ENCODE peak calls at places on chromosome 13, in eight cellular contexts. One of them, this sample, is unnamed.

GRCh38 chr13:73325351-73326214 is 266.8 kb downstream of the KLF5 start:
- DNase-seq in frontal cortex: no peak
- DNase-seq in dermis blood vessel endothelial cell: peak
- DNase-seq in brain microvascular endothelial cell: no peak
- DNase-seq in stimulated activated CD4-positive, alpha-beta T cell treated with anti-CD3 and anti-CD28 coated beads, Interleukin-1b, Interleukin-23, amount 100 ng/mL, for 1 hour: no peak
- DNase-seq in posterior vena cava: no peak
- DNase-seq in neural crest cell: no peak
- DNase-seq in BJ: no peak
- DNase-seq in this sample: no peak

GRCh38 chr13:105395041-105395440 is 1140.4 kb downstream of the EFNB2 start:
- DNase-seq in frontal cortex: no peak
- DNase-seq in dermis blood vessel endothelial cell: no peak
- DNase-seq in brain microvascular endothelial cell: peak
- DNase-seq in stimulated activated CD4-positive, alpha-beta T cell treated with anti-CD3 and anti-CD28 coated beads, Interleukin-1b, Interleukin-23, amount 100 ng/mL, for 1 hour: no peak
- DNase-seq in posterior vena cava: no peak
- DNase-seq in neural crest cell: no peak
- DNase-seq in BJ: no peak
- DNase-seq in this sample: no peak

GRCh38 chr13:111897846-111898215 is 169.1 kb upstream of the SOX1 start:
- DNase-seq in frontal cortex: no peak
- DNase-seq in dermis blood vessel endothelial cell: no peak
- DNase-seq in brain microvascular endothelial cell: no peak
- DNase-seq in stimulated activated CD4-positive, alpha-beta T cell treated with anti-CD3 and anti-CD28 coated beads, Interleukin-1b, Interleukin-23, amount 100 ng/mL, for 1 hour: no peak
- DNase-seq in posterior vena cava: peak
- DNase-seq in neural crest cell: no peak
- DNase-seq in BJ: no peak
- DNase-seq in this sample: no peak

GRCh38 chr13:48942131-48942530 is 33.6 kb upstream of the FNDC3A start:
- DNase-seq in frontal cortex: no peak
- DNase-seq in dermis blood vessel endothelial cell: peak
- DNase-seq in brain microvascular endothelial cell: peak
- DNase-seq in stimulated activated CD4-positive, alpha-beta T cell treated with anti-CD3 and anti-CD28 coated beads, Interleukin-1b, Interleukin-23, amount 100 ng/mL, for 1 hour: no peak
- DNase-seq in posterior vena cava: no peak
- DNase-seq in neural crest cell: no peak
- DNase-seq in BJ: no peak
- DNase-seq in this sample: no peak

GRCh38 chr13:50393641-50394040 is 378.4 kb downstream of the KCNRG start:
- DNase-seq in frontal cortex: no peak
- DNase-seq in dermis blood vessel endothelial cell: peak
- DNase-seq in brain microvascular endothelial cell: peak
- DNase-seq in stimulated activated CD4-positive, alpha-beta T cell treated with anti-CD3 and anti-CD28 coated beads, Interleukin-1b, Interleukin-23, amount 100 ng/mL, for 1 hour: no peak
- DNase-seq in posterior vena cava: no peak
- DNase-seq in neural crest cell: peak
- DNase-seq in BJ: no peak
- DNase-seq in this sample: no peak

GRCh38 chr13:45817833-45818232 is 33.7 kb downstream of the SIAH3 start:
- DNase-seq in frontal cortex: no peak
- DNase-seq in dermis blood vessel endothelial cell: peak
- DNase-seq in brain microvascular endothelial cell: peak
- DNase-seq in stimulated activated CD4-positive, alpha-beta T cell treated with anti-CD3 and anti-CD28 coated beads, Interleukin-1b, Interleukin-23, amount 100 ng/mL, for 1 hour: no peak
- DNase-seq in posterior vena cava: no peak
- DNase-seq in neural crest cell: no peak
- DNase-seq in BJ: no peak
- DNase-seq in this sample: no peak

GRCh38 chr13:100550433-100550832 is 38.2 kb downstream of the GGACT start:
- DNase-seq in frontal cortex: no peak
- DNase-seq in dermis blood vessel endothelial cell: no peak
- DNase-seq in brain microvascular endothelial cell: peak
- DNase-seq in stimulated activated CD4-positive, alpha-beta T cell treated with anti-CD3 and anti-CD28 coated beads, Interleukin-1b, Interleukin-23, amount 100 ng/mL, for 1 hour: no peak
- DNase-seq in posterior vena cava: no peak
- DNase-seq in neural crest cell: peak
- DNase-seq in BJ: peak
- DNase-seq in this sample: no peak

GRCh38 chr13:30107536-30108136 is 199.7 kb downstream of the KATNAL1 start:
- DNase-seq in frontal cortex: no peak
- DNase-seq in dermis blood vessel endothelial cell: no peak
- DNase-seq in brain microvascular endothelial cell: no peak
- DNase-seq in stimulated activated CD4-positive, alpha-beta T cell treated with anti-CD3 and anti-CD28 coated beads, Interleukin-1b, Interleukin-23, amount 100 ng/mL, for 1 hour: no peak
- DNase-seq in posterior vena cava: no peak
- DNase-seq in neural crest cell: no peak
- DNase-seq in BJ: no peak
- DNase-seq in this sample: no peak

GRCh38 chr13:114004416-114005205 is 30.7 kb upstream of the C13orf46 start:
- DNase-seq in frontal cortex: no peak
- DNase-seq in dermis blood vessel endothelial cell: peak
- DNase-seq in brain microvascular endothelial cell: peak
- DNase-seq in stimulated activated CD4-positive, alpha-beta T cell treated with anti-CD3 and anti-CD28 coated beads, Interleukin-1b, Interleukin-23, amount 100 ng/mL, for 1 hour: no peak
- DNase-seq in posterior vena cava: peak
- DNase-seq in neural crest cell: no peak
- DNase-seq in BJ: no peak
- DNase-seq in this sample: no peak

GRCh38 chr13:50810998-50811397 is 32.5 kb downstream of the DLEU7 start:
- DNase-seq in frontal cortex: no peak
- DNase-seq in dermis blood vessel endothelial cell: no peak
- DNase-seq in brain microvascular endothelial cell: no peak
- DNase-seq in stimulated activated CD4-positive, alpha-beta T cell treated with anti-CD3 and anti-CD28 coated beads, Interleukin-1b, Interleukin-23, amount 100 ng/mL, for 1 hour: no peak
- DNase-seq in posterior vena cava: no peak
- DNase-seq in neural crest cell: no peak
- DNase-seq in BJ: no peak
- DNase-seq in this sample: no peak

GRCh38 chr13:72180253-72180952 is 313.4 kb upstream of the DACH1 start:
- DNase-seq in frontal cortex: no peak
- DNase-seq in dermis blood vessel endothelial cell: no peak
- DNase-seq in brain microvascular endothelial cell: peak
- DNase-seq in stimulated activated CD4-positive, alpha-beta T cell treated with anti-CD3 and anti-CD28 coated beads, Interleukin-1b, Interleukin-23, amount 100 ng/mL, for 1 hour: no peak
- DNase-seq in posterior vena cava: no peak
- DNase-seq in neural crest cell: no peak
- DNase-seq in BJ: no peak
- DNase-seq in this sample: no peak

GRCh38 chr13:46817081-46817480 is 20.1 kb upstream of the ESD start:
- DNase-seq in frontal cortex: no peak
- DNase-seq in dermis blood vessel endothelial cell: peak
- DNase-seq in brain microvascular endothelial cell: no peak
- DNase-seq in stimulated activated CD4-positive, alpha-beta T cell treated with anti-CD3 and anti-CD28 coated beads, Interleukin-1b, Interleukin-23, amount 100 ng/mL, for 1 hour: no peak
- DNase-seq in posterior vena cava: no peak
- DNase-seq in neural crest cell: no peak
- DNase-seq in BJ: no peak
- DNase-seq in this sample: no peak

GRCh38 chr13:99339736-99340392 is 32.7 kb upstream of the GPR183 start:
- DNase-seq in frontal cortex: no peak
- DNase-seq in dermis blood vessel endothelial cell: no peak
- DNase-seq in brain microvascular endothelial cell: no peak
- DNase-seq in stimulated activated CD4-positive, alpha-beta T cell treated with anti-CD3 and anti-CD28 coated beads, Interleukin-1b, Interleukin-23, amount 100 ng/mL, for 1 hour: no peak
- DNase-seq in posterior vena cava: no peak
- DNase-seq in neural crest cell: no peak
- DNase-seq in BJ: no peak
- DNase-seq in this sample: no peak

GRCh38 chr13:80957019-80957650 is 616.2 kb upstream of the SPRY2 start:
- DNase-seq in frontal cortex: no peak
- DNase-seq in dermis blood vessel endothelial cell: peak
- DNase-seq in brain microvascular endothelial cell: no peak
- DNase-seq in stimulated activated CD4-positive, alpha-beta T cell treated with anti-CD3 and anti-CD28 coated beads, Interleukin-1b, Interleukin-23, amount 100 ng/mL, for 1 hour: no peak
- DNase-seq in posterior vena cava: no peak
- DNase-seq in neural crest cell: no peak
- DNase-seq in BJ: no peak
- DNase-seq in this sample: no peak

GRCh38 chr13:48493076-48493765 is 39.7 kb downstream of the RCBTB2 start:
- DNase-seq in frontal cortex: no peak
- DNase-seq in dermis blood vessel endothelial cell: no peak
- DNase-seq in brain microvascular endothelial cell: no peak
- DNase-seq in stimulated activated CD4-positive, alpha-beta T cell treated with anti-CD3 and anti-CD28 coated beads, Interleukin-1b, Interleukin-23, amount 100 ng/mL, for 1 hour: no peak
- DNase-seq in posterior vena cava: no peak
- DNase-seq in neural crest cell: no peak
- DNase-seq in BJ: no peak
- DNase-seq in this sample: peak

GRCh38 chr13:32846020-32846451 is 170.2 kb upstream of the KL start:
- DNase-seq in frontal cortex: no peak
- DNase-seq in dermis blood vessel endothelial cell: peak
- DNase-seq in brain microvascular endothelial cell: no peak
- DNase-seq in stimulated activated CD4-positive, alpha-beta T cell treated with anti-CD3 and anti-CD28 coated beads, Interleukin-1b, Interleukin-23, amount 100 ng/mL, for 1 hour: no peak
- DNase-seq in posterior vena cava: no peak
- DNase-seq in neural crest cell: no peak
- DNase-seq in BJ: no peak
- DNase-seq in this sample: no peak

GRCh38 chr13:54484166-54484565 is 1455.6 kb downstream of the OLFM4 start:
- DNase-seq in frontal cortex: no peak
- DNase-seq in dermis blood vessel endothelial cell: no peak
- DNase-seq in brain microvascular endothelial cell: no peak
- DNase-seq in stimulated activated CD4-positive, alpha-beta T cell treated with anti-CD3 and anti-CD28 coated beads, Interleukin-1b, Interleukin-23, amount 100 ng/mL, for 1 hour: no peak
- DNase-seq in posterior vena cava: no peak
- DNase-seq in neural crest cell: no peak
- DNase-seq in BJ: no peak
- DNase-seq in this sample: no peak

GRCh38 chr13:78319101-78319627 is 284.2 kb downstream of the POU4F1 start:
- DNase-seq in frontal cortex: no peak
- DNase-seq in dermis blood vessel endothelial cell: peak
- DNase-seq in brain microvascular endothelial cell: no peak
- DNase-seq in stimulated activated CD4-positive, alpha-beta T cell treated with anti-CD3 and anti-CD28 coated beads, Interleukin-1b, Interleukin-23, amount 100 ng/mL, for 1 hour: no peak
- DNase-seq in posterior vena cava: no peak
- DNase-seq in neural crest cell: no peak
- DNase-seq in BJ: no peak
- DNase-seq in this sample: no peak

GRCh38 chr13:93226065-93226622 is 463 bp upstream of the GPC6 start:
- DNase-seq in frontal cortex: no peak
- DNase-seq in dermis blood vessel endothelial cell: no peak
- DNase-seq in brain microvascular endothelial cell: peak
- DNase-seq in stimulated activated CD4-positive, alpha-beta T cell treated with anti-CD3 and anti-CD28 coated beads, Interleukin-1b, Interleukin-23, amount 100 ng/mL, for 1 hour: no peak
- DNase-seq in posterior vena cava: no peak
- DNase-seq in neural crest cell: no peak
- DNase-seq in BJ: no peak
- DNase-seq in this sample: no peak

GRCh38 chr13:42762251-42762650 is 19.1 kb upstream of the FAM216B start:
- DNase-seq in frontal cortex: no peak
- DNase-seq in dermis blood vessel endothelial cell: no peak
- DNase-seq in brain microvascular endothelial cell: peak
- DNase-seq in stimulated activated CD4-positive, alpha-beta T cell treated with anti-CD3 and anti-CD28 coated beads, Interleukin-1b, Interleukin-23, amount 100 ng/mL, for 1 hour: no peak
- DNase-seq in posterior vena cava: no peak
- DNase-seq in neural crest cell: no peak
- DNase-seq in BJ: peak
- DNase-seq in this sample: no peak

GRCh38 chr13:99126821-99127220 is 73.8 kb upstream of the UBAC2 start:
- DNase-seq in frontal cortex: no peak
- DNase-seq in dermis blood vessel endothelial cell: no peak
- DNase-seq in brain microvascular endothelial cell: no peak
- DNase-seq in stimulated activated CD4-positive, alpha-beta T cell treated with anti-CD3 and anti-CD28 coated beads, Interleukin-1b, Interleukin-23, amount 100 ng/mL, for 1 hour: no peak
- DNase-seq in posterior vena cava: no peak
- DNase-seq in neural crest cell: no peak
- DNase-seq in BJ: no peak
- DNase-seq in this sample: no peak

GRCh38 chr13:46527237-46527636 is 25.7 kb upstream of the LRCH1 start:
- DNase-seq in frontal cortex: no peak
- DNase-seq in dermis blood vessel endothelial cell: no peak
- DNase-seq in brain microvascular endothelial cell: no peak
- DNase-seq in stimulated activated CD4-positive, alpha-beta T cell treated with anti-CD3 and anti-CD28 coated beads, Interleukin-1b, Interleukin-23, amount 100 ng/mL, for 1 hour: no peak
- DNase-seq in posterior vena cava: no peak
- DNase-seq in neural crest cell: no peak
- DNase-seq in BJ: no peak
- DNase-seq in this sample: no peak

GRCh38 chr13:88142653-88143052 is 471.5 kb downstream of the SLITRK5 start:
- DNase-seq in frontal cortex: no peak
- DNase-seq in dermis blood vessel endothelial cell: no peak
- DNase-seq in brain microvascular endothelial cell: no peak
- DNase-seq in stimulated activated CD4-positive, alpha-beta T cell treated with anti-CD3 and anti-CD28 coated beads, Interleukin-1b, Interleukin-23, amount 100 ng/mL, for 1 hour: no peak
- DNase-seq in posterior vena cava: no peak
- DNase-seq in neural crest cell: no peak
- DNase-seq in BJ: no peak
- DNase-seq in this sample: no peak

GRCh38 chr13:59568306-59568705 is 595.4 kb downstream of the DIAPH3 start:
- DNase-seq in frontal cortex: no peak
- DNase-seq in dermis blood vessel endothelial cell: peak
- DNase-seq in brain microvascular endothelial cell: no peak
- DNase-seq in stimulated activated CD4-positive, alpha-beta T cell treated with anti-CD3 and anti-CD28 coated beads, Interleukin-1b, Interleukin-23, amount 100 ng/mL, for 1 hour: no peak
- DNase-seq in posterior vena cava: no peak
- DNase-seq in neural crest cell: no peak
- DNase-seq in BJ: no peak
- DNase-seq in this sample: no peak

GRCh38 chr13:35163674-35164073 is 221.6 kb downstream of the NBEA start:
- DNase-seq in frontal cortex: no peak
- DNase-seq in dermis blood vessel endothelial cell: no peak
- DNase-seq in brain microvascular endothelial cell: no peak
- DNase-seq in stimulated activated CD4-positive, alpha-beta T cell treated with anti-CD3 and anti-CD28 coated beads, Interleukin-1b, Interleukin-23, amount 100 ng/mL, for 1 hour: no peak
- DNase-seq in posterior vena cava: no peak
- DNase-seq in neural crest cell: no peak
- DNase-seq in BJ: no peak
- DNase-seq in this sample: no peak

GRCh38 chr13:62119739-62120700 is 704.4 kb upstream of the PCDH20 start:
- DNase-seq in frontal cortex: peak
- DNase-seq in dermis blood vessel endothelial cell: peak
- DNase-seq in brain microvascular endothelial cell: no peak
- DNase-seq in stimulated activated CD4-positive, alpha-beta T cell treated with anti-CD3 and anti-CD28 coated beads, Interleukin-1b, Interleukin-23, amount 100 ng/mL, for 1 hour: no peak
- DNase-seq in posterior vena cava: no peak
- DNase-seq in neural crest cell: no peak
- DNase-seq in BJ: no peak
- DNase-seq in this sample: no peak

GRCh38 chr13:40665061-40665753 is 1.2 kb downstream of the FOXO1 start:
- DNase-seq in frontal cortex: peak
- DNase-seq in dermis blood vessel endothelial cell: no peak
- DNase-seq in brain microvascular endothelial cell: no peak
- DNase-seq in stimulated activated CD4-positive, alpha-beta T cell treated with anti-CD3 and anti-CD28 coated beads, Interleukin-1b, Interleukin-23, amount 100 ng/mL, for 1 hour: no peak
- DNase-seq in posterior vena cava: peak
- DNase-seq in neural crest cell: peak
- DNase-seq in BJ: no peak
- DNase-seq in this sample: peak

GRCh38 chr13:36680918-36681317 is 7.1 kb downstream of the SERTM1 start:
- DNase-seq in frontal cortex: no peak
- DNase-seq in dermis blood vessel endothelial cell: no peak
- DNase-seq in brain microvascular endothelial cell: no peak
- DNase-seq in stimulated activated CD4-positive, alpha-beta T cell treated with anti-CD3 and anti-CD28 coated beads, Interleukin-1b, Interleukin-23, amount 100 ng/mL, for 1 hour: no peak
- DNase-seq in posterior vena cava: no peak
- DNase-seq in neural crest cell: no peak
- DNase-seq in BJ: no peak
- DNase-seq in this sample: no peak